ENCODE peak calls at places on chromosomes 3 and 15, in nine cellular contexts. H, J, T, V, L, B, P, I and K are unnamed samples.
A peak's percentile ranks its signal among the peaks of the same experiment; 100 is the strongest.

GRCh38 chr3:70176224-70176623 is 136.2 kb downstream of the MDFIC2 start:
- DNase-seq in H (no peak), J (no peak), T (no peak), V (no peak), L (no peak), B (no peak), P (no peak), I (no peak), K (no peak)

GRCh38 chr15:101122806-101123205 is 129.0 kb downstream of the CHSY1 start:
- DNase-seq in H (no peak), J (no peak), T (no peak), V (no peak), L (no peak), B (no peak), P (no peak), I (no peak), K (no peak)

GRCh38 chr3:98980915-98981596 is 79.6 kb upstream of the DCBLD2 start:
- DNase-seq in H (peak; percentile 76), J (peak; percentile 51), T (no peak), V (peak; percentile 39), L (no peak), B (no peak), P (peak; percentile 84), I (no peak), K (no peak)

GRCh38 chr3:71585126-71585525 is 1.6 kb upstream of the FOXP1 start:
- DNase-seq in H (no peak), J (peak; percentile 11), T (no peak), V (no peak), L (no peak), B (peak; percentile 17), P (no peak), I (no peak), K (no peak)

GRCh38 chr15:45469027-45469426 is 53.5 kb downstream of the SLC30A4 start:
- DNase-seq in H (no peak), J (no peak), T (no peak), V (no peak), L (no peak), B (no peak), P (no peak), I (no peak), K (no peak)

GRCh38 chr3:159855599-159856495 is 132.8 kb upstream of the IL12A start:
- DNase-seq in H (peak; percentile 67), J (no peak), T (no peak), V (no peak), L (no peak), B (no peak), P (peak; percentile 26), I (no peak), K (no peak)

GRCh38 chr3:12798559-12799179 is 2.2 kb downstream of the CAND2 start:
- DNase-seq in H (no peak), J (no peak), T (no peak), V (no peak), L (no peak), B (no peak), P (no peak), I (peak; percentile 97), K (no peak)

GRCh38 chr15:87816016-87816415 is 440.5 kb downstream of the NTRK3 start:
- DNase-seq in H (no peak), J (no peak), T (no peak), V (no peak), L (no peak), B (no peak), P (peak; percentile 3), I (no peak), K (no peak)

GRCh38 chr3:41632705-41633104 is 329.2 kb downstream of the ULK4 start:
- DNase-seq in H (no peak), J (no peak), T (no peak), V (no peak), L (no peak), B (no peak), P (no peak), I (no peak), K (no peak)

GRCh38 chr3:164732166-164732565 is 346.1 kb downstream of the SI start:
- DNase-seq in H (no peak), J (no peak), T (no peak), V (no peak), L (no peak), B (no peak), P (no peak), I (no peak), K (no peak)

GRCh38 chr3:192515661-192516040 is 211.7 kb downstream of the FGF12 start:
- DNase-seq in H (no peak), J (no peak), T (no peak), V (no peak), L (no peak), B (no peak), P (no peak), I (no peak), K (peak; percentile 3)

GRCh38 chr15:85312925-85313324 is 67.5 kb upstream of the AKAP13 start:
- DNase-seq in H (peak; percentile 90), J (no peak), T (no peak), V (peak; percentile 76), L (no peak), B (no peak), P (peak; percentile 13), I (no peak), K (no peak)

GRCh38 chr3:73121684-73122331 is 60.3 kb downstream of the EBLN2 start:
- DNase-seq in H (no peak), J (no peak), T (no peak), V (no peak), L (no peak), B (no peak), P (no peak), I (no peak), K (no peak)

GRCh38 chr15:48945386-48945785 is 18.3 kb downstream of the SHC4 start:
- DNase-seq in H (no peak), J (no peak), T (no peak), V (peak; percentile 88), L (no peak), B (no peak), P (no peak), I (no peak), K (no peak)

GRCh38 chr15:57445872-57446271 is 69.6 kb downstream of the CGNL1 start:
- DNase-seq in H (no peak), J (peak; percentile 37), T (no peak), V (peak; percentile 55), L (no peak), B (no peak), P (no peak), I (no peak), K (no peak)
- TF ChIP-seq CTCF in H (no peak), J (no peak), T (no peak), V (no peak), L (no peak), B (no peak), P (no peak), I (no peak), K (no peak)

DNA sequence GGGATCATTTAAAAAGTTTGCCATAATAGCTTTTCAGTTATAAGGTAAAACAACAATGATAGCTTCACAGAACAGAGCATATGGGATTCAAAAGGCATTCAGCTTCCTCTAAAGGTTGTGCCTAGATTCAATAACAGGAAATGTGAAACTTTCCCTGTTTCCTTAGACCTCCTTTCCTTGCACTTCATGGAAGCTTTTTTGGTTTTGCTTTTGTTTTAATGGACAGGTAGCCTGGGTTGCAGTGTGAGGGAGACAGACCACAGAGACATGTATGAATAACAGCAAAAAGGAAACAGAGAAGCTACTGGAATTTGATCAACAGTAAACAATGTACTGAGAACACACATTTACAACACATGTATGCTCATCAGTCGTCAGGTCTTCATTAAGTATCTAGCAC is 2.3 kb upstream of the TNFAIP8L3 start:
- DNase-seq in H (no peak), J (no peak), T (no peak), V (no peak), L (no peak), B (no peak), P (no peak), I (no peak), K (no peak)
- TF ChIP-seq CTCF in H (no peak), J (no peak), T (no peak), V (no peak), L (no peak), B (no peak), P (no peak), I (no peak), K (no peak)

GRCh38 chr3:114154321-114154821 is 24.5 kb downstream of the DRD3 start:
- DNase-seq in H (no peak), J (no peak), T (no peak), V (no peak), L (no peak), B (no peak), P (no peak), I (no peak), K (no peak)

GRCh38 chr3:114151091-114151490 is 27.8 kb downstream of the DRD3 start:
- DNase-seq in H (no peak), J (no peak), T (no peak), V (no peak), L (no peak), B (no peak), P (no peak), I (no peak), K (no peak)

GRCh38 chr3:114157321-114157720 is 21.5 kb downstream of the DRD3 start:
- DNase-seq in H (no peak), J (no peak), T (no peak), V (no peak), L (no peak), B (no peak), P (no peak), I (no peak), K (no peak)

GRCh38 chr3:114152519-114153151 is 26.2 kb downstream of the DRD3 start:
- DNase-seq in H (peak; percentile 72), J (peak; percentile 76), T (peak; percentile 40), V (peak; percentile 85), L (peak; percentile 69), B (peak; percentile 76), P (peak; percentile 57), I (peak; percentile 46), K (peak; percentile 77)

DNA sequence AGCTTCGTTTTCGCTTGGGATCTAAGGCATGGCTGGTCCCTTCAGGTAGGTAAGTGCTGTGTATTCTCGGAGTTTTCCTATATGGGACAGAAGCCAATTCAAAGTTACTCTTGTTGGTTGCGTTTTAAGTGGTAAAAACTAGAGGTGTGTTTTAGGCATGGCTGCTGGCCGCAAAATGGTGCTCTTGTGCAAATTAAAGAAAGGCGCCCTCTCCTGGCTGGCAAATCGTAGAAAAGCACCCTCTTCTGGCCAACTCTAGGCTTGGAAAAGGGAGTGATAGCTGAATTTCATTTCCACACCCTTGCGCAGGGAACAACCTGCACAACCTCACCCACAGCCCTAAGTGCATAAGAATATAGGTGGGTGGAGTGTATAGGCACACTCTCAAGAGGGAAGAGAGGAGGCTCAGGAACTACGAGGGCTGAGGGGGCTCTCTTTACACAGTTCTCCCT is 23.5 kb downstream of the DRD3 start:
- DNase-seq in H (peak; percentile 36), J (peak; percentile 61), T (no peak), V (peak; percentile 56), L (no peak), B (peak; percentile 8), P (no peak), I (no peak), K (peak; percentile 51)
- TF ChIP-seq CTCF in H (peak; percentile 64), J (peak; percentile 67), T (peak; percentile 45), V (peak; percentile 71), L (no peak), B (no peak), P (peak; percentile 75), I (no peak), K (peak; percentile 43)

DNA sequence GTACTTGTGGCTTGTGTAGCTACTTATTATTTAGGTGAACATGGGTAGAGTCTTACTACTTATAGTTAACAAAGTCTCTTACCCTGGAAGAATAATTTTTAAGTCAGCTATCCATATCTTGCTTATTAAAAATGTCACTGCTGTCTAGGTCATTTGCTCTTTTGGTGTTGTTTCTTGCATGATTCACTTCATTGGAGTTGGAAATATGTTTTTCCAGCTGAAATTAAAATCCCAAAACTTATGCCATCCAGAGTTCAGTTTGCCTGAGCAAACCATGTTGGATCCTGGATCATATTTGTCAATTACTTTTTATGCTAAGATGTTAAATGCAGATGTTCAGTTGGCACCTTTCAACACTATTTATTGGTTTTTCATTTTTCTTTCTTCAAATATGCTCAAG is 421.0 kb upstream of the RBMS3 start:
- DNase-seq in H (no peak), J (no peak), T (no peak), V (peak; percentile 8), L (no peak), B (no peak), P (no peak), I (no peak), K (no peak)
- TF ChIP-seq CTCF in H (no peak), J (no peak), T (no peak), V (no peak), L (no peak), B (no peak), P (no peak), I (no peak), K (no peak)